ENCODE peak calls at places on chromosome 18, in five cellular contexts. A is A549, E is GM23338, Q is HCT116, U is HepG2. C is an unnamed sample.

GRCh38 chr18:43009666-43010065 is 105.8 kb downstream of the RIT2 start:
- DNase-seq in A (no peak), E (no peak), Q (no peak), U (no peak), C (no peak)

GRCh38 chr18:30787410-30787809 is 255.1 kb downstream of the DSC3 start:
- DNase-seq in A (no peak), E (peak), Q (no peak), U (no peak), C (no peak)

GRCh38 chr18:77052297-77052645 is 80.3 kb downstream of the MBP start:
- DNase-seq in A (no peak), E (no peak), Q (no peak), U (no peak), C (no peak)

GRCh38 chr18:12287684-12288405 is 20.2 kb upstream of the TUBB6 start:
- DNase-seq in A (peak), E (peak), Q (peak), U (peak), C (no peak)

GRCh38 chr18:5416112-5416511 is 120.6 kb upstream of the ZBTB14 start:
- DNase-seq in A (no peak), E (no peak), Q (no peak), U (no peak), C (no peak)

GRCh38 chr18:47981320-47981719 is 50.9 kb upstream of the SMAD2 start:
- DNase-seq in A (no peak), E (no peak), Q (no peak), U (no peak), C (no peak)

GRCh38 chr18:71442830-71443229 is 1101.3 kb downstream of the CBLN2 start:
- DNase-seq in A (no peak), E (no peak), Q (no peak), U (no peak), C (no peak)

GRCh38 chr18:23793985-23794867 is 105.0 kb downstream of the LAMA3 start:
- DNase-seq in A (no peak), E (peak), Q (no peak), U (no peak), C (no peak)

GRCh38 chr18:22074343-22075070 is 94.9 kb upstream of the GATA6 start:
- DNase-seq in A (no peak), E (no peak), Q (no peak), U (no peak), C (no peak)

GRCh38 chr18:79486356-79487197 is 90.8 kb downstream of the NFATC1 start:
- DNase-seq in A (no peak), E (no peak), Q (no peak), U (no peak), C (no peak)

GRCh38 chr18:48183613-48184012 is 225.6 kb downstream of the ZBTB7C start:
- DNase-seq in A (no peak), E (no peak), Q (no peak), U (no peak), C (no peak)

GRCh38 chr18:13376841-13377351 is 158.3 kb downstream of the LDLRAD4 start:
- DNase-seq in A (no peak), E (no peak), Q (no peak), U (no peak), C (no peak)

GRCh38 chr18:37930640-37931039 is 365.0 kb upstream of the CELF4 start:
- DNase-seq in A (no peak), E (no peak), Q (no peak), U (no peak), C (no peak)

GRCh38 chr18:73340135-73340934 is 472.5 kb upstream of the NETO1 start:
- DNase-seq in A (no peak), E (no peak), Q (no peak), U (peak), C (no peak)

GRCh38 chr18:46253498-46253897 is 149.3 kb downstream of the HAUS1 start:
- DNase-seq in A (no peak), E (no peak), Q (no peak), U (no peak), C (no peak)

GRCh38 chr18:79591040-79591308 is 88.6 kb upstream of the CTDP1 start:
- DNase-seq in A (no peak), E (no peak), Q (no peak), U (no peak), C (no peak)

GRCh38 chr18:78612801-78613200 is 366.8 kb upstream of the SALL3 start:
- DNase-seq in A (no peak), E (no peak), Q (no peak), U (no peak), C (no peak)

GRCh38 chr18:35131387-35132283 is 90.4 kb downstream of the MAPRE2 start:
- DNase-seq in A (no peak), E (no peak), Q (no peak), U (no peak), C (no peak)

GRCh38 chr18:76764296-76764901 is 58.0 kb upstream of the ZNF236 start:
- DNase-seq in A (no peak), E (no peak), Q (no peak), U (no peak), C (no peak)

GRCh38 chr18:24734058-24734457 is 273.6 kb downstream of the HRH4 start:
- DNase-seq in A (peak), E (peak), Q (no peak), U (peak), C (no peak)

GRCh38 chr18:79634593-79634992 is 45.0 kb upstream of the CTDP1 start:
- DNase-seq in A (no peak), E (no peak), Q (no peak), U (no peak), C (no peak)

GRCh38 chr18:11096839-11097750 is 52.3 kb downstream of the PIEZO2 start:
- DNase-seq in A (no peak), E (no peak), Q (no peak), U (no peak), C (no peak)

GRCh38 chr18:24039666-24040065 is 25.1 kb downstream of the TTC39C start:
- DNase-seq in A (no peak), E (no peak), Q (no peak), U (no peak), C (no peak)

GRCh38 chr18:51066273-51066672 is 36.3 kb downstream of the SMAD4 start:
- DNase-seq in A (no peak), E (no peak), Q (no peak), U (no peak), C (no peak)

GRCh38 chr18:49886891-49887764 is 73.8 kb upstream of the ACAA2 start:
- DNase-seq in A (no peak), E (peak), Q (peak), U (no peak), C (no peak)

GRCh38 chr18:24019641-24020331 is 5.2 kb downstream of the TTC39C start:
- DNase-seq in A (no peak), E (no peak), Q (no peak), U (no peak), C (no peak)

GRCh38 chr18:43277164-43277600 is at the start of gene SYT4:
- DNase-seq in A (peak), E (peak), Q (no peak), U (peak), C (no peak)

GRCh38 chr18:69916412-69916811 is 31.3 kb downstream of the CD226 start:
- DNase-seq in A (peak), E (no peak), Q (no peak), U (no peak), C (no peak)

GRCh38 chr18:11136241-11136640 is 13.1 kb downstream of the PIEZO2 start:
- DNase-seq in A (no peak), E (no peak), Q (no peak), U (no peak), C (no peak)

GRCh38 chr18:29305516-29305915 is 1128.6 kb upstream of the CDH2 start:
- DNase-seq in A (no peak), E (no peak), Q (no peak), U (no peak), C (no peak)

GRCh38 chr18:64972545-64972944 is 778.3 kb upstream of the CDH7 start:
- DNase-seq in A (no peak), E (peak), Q (no peak), U (no peak), C (no peak)

DNA sequence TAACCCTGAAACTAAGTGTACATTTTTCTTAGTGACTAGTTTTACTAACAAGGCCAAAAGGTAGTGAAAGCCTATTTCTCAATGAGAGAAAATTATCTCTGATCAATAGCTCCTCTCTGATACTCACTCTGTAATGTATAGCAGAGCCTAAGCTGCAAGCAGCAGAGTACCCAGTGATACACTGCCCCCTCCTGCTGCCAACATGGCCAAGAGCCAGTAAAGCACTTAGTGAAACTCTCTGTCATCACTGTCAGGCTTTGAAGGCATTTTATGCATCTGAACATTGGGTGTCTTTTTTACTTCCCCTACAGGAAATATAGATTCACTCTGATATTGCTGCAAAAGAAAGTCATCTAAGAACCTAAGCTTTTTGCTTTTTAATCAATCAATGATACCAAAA is 784.1 kb upstream of the CDH7 start:
- DNase-seq in A (no peak), E (peak), Q (no peak), U (no peak), C (no peak)
- TF ChIP-seq CTCF in A (no peak), E (peak), Q (no peak), U (no peak), C (no peak)

GRCh38 chr18:57121542-57122112 is 25.3 kb upstream of the BOD1L2 start:
- DNase-seq in A (no peak), E (peak), Q (no peak), U (no peak), C (no peak)
- TF ChIP-seq REST in A (no peak), E (no peak), Q (no peak), U (no peak), C (no peak)

GRCh38 chr18:56298935-56299334 is 339.5 kb downstream of the TXNL1 start:
- DNase-seq in A (peak), E (peak), Q (no peak), U (no peak), C (no peak)
- TF ChIP-seq CTCF in A (peak), E (no peak), Q (no peak), U (no peak), C (no peak)

DNA sequence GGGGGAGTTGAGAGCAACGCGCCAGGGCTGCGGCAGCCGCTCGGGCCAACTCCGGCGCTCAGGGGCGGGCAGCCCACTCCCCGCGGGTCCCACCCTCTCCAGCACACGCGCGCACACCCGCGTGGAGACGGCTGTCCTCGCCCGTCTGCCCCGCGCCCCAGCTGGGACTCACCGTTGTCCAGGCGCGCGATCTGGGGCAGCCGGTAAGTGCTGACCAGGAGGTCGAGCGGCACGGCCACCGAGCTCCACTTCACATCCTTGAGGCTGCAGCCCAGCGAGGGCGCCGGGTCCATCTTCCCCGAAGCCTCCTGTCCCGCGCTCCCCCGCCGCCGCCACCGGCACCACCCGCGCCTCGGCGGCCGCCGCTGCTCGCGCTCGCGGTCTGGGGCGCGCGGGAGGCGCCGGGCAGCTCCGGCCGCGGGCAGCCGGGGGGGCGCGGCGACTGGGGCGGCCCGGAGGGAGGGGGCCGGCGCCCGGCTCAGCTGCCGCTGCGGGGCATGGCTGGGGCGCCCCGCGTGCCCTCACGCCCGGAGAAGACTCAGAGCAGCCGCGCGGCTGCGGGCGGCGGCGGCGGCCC is 458 bp downstream of the GAREM1 start:
- DNase-seq in A (peak), E (peak), Q (no peak), U (no peak), C (no peak)
- TF ChIP-seq REST in A (no peak), E (no peak), Q (no peak), U (no peak), C (no peak)

DNA sequence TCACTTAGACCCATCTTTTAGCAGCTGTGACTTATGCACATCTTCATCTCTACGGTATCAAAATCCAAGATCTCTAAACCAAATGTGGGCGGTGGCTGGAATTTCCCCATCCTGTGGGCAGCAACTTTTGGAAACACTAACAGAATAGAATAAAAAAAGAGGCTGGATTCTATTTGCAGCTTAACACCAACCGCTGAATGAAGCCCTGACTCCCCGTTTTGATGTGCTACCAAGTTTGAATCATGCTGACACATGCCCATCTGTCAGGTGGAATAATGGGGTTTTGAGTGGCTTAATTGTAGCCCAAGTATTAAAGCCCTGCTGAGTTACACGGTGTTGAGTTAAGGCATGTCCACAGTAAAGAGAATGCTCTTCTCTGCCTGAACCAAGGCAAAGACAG is 165.2 kb downstream of the MTCL1 start:
- DNase-seq in A (no peak), E (no peak), Q (no peak), U (no peak), C (no peak)
- TF ChIP-seq CTCF in A (no peak), E (no peak), Q (no peak), U (no peak), C (no peak)

GRCh38 chr18:8703181-8703638 is 2.1 kb upstream of the MTCL1 start:
- DNase-seq in A (no peak), E (peak), Q (no peak), U (no peak), C (no peak)
- TF ChIP-seq REST in A (no peak), E (no peak), Q (no peak), U (no peak), C (no peak)

GRCh38 chr18:41099451-41099850 is 855.6 kb upstream of the PIK3C3 start:
- DNase-seq in A (no peak), E (no peak), Q (no peak), U (no peak), C (no peak)

DNA sequence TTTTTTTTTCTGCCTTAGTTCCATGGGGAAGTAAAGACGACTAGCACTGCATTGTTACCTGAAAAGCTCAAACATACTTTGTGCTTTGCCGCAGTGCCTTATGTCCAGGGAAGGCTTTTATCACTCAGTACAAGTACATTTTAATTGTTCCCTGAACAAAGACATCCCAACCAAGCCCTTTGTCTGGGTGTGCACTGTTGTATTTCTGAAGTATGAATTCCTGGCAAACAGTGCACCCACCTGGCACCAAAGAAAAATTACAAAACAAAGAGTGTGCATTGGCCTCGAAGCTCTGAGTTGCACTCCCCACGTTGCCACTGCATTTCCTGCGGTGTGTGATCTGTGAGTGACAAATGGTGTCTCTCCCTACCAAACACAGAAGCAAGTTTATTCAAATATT is 858.5 kb upstream of the PIK3C3 start:
- DNase-seq in A (no peak), E (no peak), Q (no peak), U (no peak), C (no peak)
- TF ChIP-seq CTCF in A (no peak), E (peak), Q (no peak), U (no peak), C (no peak)

DNA sequence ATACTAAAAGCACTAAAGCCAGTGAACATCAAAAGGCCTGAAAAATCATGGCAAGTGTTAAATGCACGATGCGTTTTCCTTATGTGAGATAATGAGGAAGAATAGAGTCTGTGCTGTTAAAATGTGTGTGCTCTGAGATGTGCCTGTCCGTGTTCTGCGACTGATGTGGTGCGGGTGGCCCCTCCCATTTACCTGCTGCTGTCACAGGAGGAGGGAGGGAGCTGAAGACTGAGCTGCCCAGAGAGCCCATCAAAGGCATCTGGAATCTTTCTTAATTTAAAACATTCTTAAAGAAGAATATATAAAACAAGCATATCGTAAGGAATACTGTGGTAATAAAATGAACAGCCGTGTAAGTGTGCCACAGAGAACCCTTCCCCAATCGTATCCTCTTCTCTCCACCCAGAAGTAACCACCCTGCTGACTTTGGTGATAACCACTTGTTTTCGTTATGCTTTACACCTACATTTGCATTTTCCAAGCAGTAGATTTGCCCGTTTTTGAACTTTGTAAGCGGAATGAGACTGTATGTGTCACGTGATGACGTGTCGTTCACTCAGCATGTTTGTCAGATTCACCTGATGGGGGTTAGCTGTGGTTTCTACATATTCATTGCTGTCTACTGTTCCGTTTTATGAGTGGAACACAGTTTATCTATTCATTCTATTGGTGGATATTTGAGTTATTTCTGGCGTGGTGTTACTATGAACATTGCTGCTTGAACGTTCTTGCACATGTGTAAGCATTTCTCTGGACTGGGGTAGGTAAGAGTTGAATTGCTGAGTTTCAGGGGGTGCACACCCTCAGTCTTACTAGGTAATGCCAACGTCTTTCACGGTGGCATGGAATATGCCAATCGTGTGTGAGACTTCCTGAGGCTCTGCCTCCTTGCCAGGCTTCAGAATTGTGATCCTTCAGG is 56.7 kb upstream of the TXNDC2 start:
- DNase-seq in A (no peak), E (no peak), Q (no peak), U (no peak), C (no peak)
- TF ChIP-seq REST in A (no peak), E (no peak), Q (no peak), U (no peak), C (no peak)